ENCODE peak calls at places on chromosomes 4 and X, in six cellular contexts. Z, B, U, F, O and V are unnamed samples.

GRCh38 chrX:71269801-71270395 is 13.5 kb upstream of the NONO start:
- DNase-seq in Z (no peak), B (no peak), U (no peak), F (no peak), O (no peak), V (no peak)

GRCh38 chrX:40866878-40867277 is 131.5 kb upstream of the MED14 start:
- DNase-seq in Z (no peak), B (no peak), U (no peak), F (no peak), O (peak; percentile 17), V (no peak)

GRCh38 chrX:153435845-153436244 is 10.0 kb downstream of the TREX2 start:
- DNase-seq in Z (no peak), B (no peak), U (no peak), F (no peak), O (no peak), V (no peak)

GRCh38 chrX:73683236-73683859 is 120.4 kb downstream of the CHIC1 start:
- DNase-seq in Z (no peak), B (no peak), U (no peak), F (no peak), O (peak; percentile 59), V (no peak)

GRCh38 chrX:10106801-10107200 is 50.0 kb upstream of the CLCN4 start:
- DNase-seq in Z (no peak), B (peak; percentile 87), U (no peak), F (no peak), O (peak; percentile 26), V (no peak)

GRCh38 chr4:98967916-98968315 is 27.6 kb upstream of the METAP1 start:
- DNase-seq in Z (no peak), B (no peak), U (no peak), F (no peak), O (no peak), V (no peak)

GRCh38 chrX:2500091-2500680 is 590 bp downstream of the DHRSX start:
- DNase-seq in Z (peak; percentile 52), B (peak; percentile 25), U (no peak), F (peak; percentile 46), O (peak; percentile 58), V (no peak)

GRCh38 chrX:48703642-48704481 is 7.3 kb downstream of the SUV39H1 start:
- DNase-seq in Z (peak; percentile 94), B (no peak), U (no peak), F (peak; percentile 40), O (peak; percentile 9), V (peak; percentile 12)

GRCh38 chrX:40908857-40909475 is 173.6 kb upstream of the MED14 start:
- DNase-seq in Z (peak; percentile 53), B (no peak), U (peak; percentile 33), F (no peak), O (peak; percentile 77), V (peak; percentile 56)

GRCh38 chrX:136176399-136176825 is 29.1 kb downstream of the FHL1 start:
- DNase-seq in Z (peak; percentile 39), B (no peak), U (peak; percentile 81), F (peak; percentile 78), O (peak; percentile 95), V (peak; percentile 64)

GRCh38 chr4:68597489-68597888 is 21.4 kb upstream of the UGT2B17 start:
- DNase-seq in Z (no peak), B (no peak), U (no peak), F (no peak), O (no peak), V (no peak)

GRCh38 chr4:25628441-25628840 is 27.2 kb upstream of the SLC34A2 start:
- DNase-seq in Z (no peak), B (no peak), U (no peak), F (no peak), O (no peak), V (no peak)

GRCh38 chrX:53028678-53029077 is 19.9 kb upstream of the GPR173 start:
- DNase-seq in Z (no peak), B (no peak), U (no peak), F (no peak), O (no peak), V (no peak)

DNA sequence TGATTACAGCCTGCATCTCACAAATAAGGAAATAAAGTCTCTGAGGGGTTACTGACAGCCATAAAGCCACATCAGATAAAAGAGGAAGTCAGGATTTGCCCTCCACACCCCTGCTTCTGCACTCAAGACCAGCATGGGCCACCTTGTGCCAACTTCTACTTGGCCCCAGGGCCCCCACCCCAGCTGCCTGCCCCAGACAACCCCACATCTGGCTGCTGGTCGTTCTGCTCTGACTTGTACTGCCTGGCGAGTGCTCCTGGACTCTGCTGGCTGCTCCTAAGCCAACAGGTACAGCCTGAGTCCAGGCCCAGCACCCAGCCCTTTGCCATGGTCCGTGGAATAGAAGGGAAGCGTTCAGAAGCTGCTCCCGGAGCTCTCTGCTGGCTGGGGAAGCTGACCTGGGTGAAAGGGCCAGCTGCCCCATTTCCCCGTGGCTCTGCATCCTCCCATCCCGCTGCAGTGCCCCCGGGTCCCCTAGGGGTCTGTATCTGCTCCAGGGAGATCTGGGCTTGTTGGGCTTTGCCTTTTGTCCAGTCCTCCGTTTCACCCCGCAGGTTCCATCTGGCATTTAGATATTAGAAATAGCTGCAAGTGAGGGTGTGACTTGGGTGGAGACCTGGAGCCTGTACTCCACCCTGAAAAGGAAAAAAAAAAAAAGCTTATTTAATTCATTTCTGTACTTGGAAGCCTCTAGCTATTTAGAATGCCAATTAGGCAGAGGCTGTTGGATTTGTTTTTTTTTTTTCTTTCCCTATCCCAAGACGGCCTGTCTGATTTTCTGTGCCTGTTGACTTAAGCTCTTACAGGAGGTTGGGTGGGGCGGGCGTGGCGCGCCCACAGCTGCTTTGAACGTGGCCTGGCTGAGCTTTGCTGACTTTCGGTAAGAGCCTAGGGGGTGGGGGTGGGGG is 194.7 kb downstream of the PTTG2 start:
- DNase-seq in Z (peak; percentile 54), B (no peak), U (no peak), F (no peak), O (no peak), V (no peak)
- H3K4me3 ChIP-seq in Z (no peak overlapping the region), B (no peak overlapping the region), U (no peak overlapping the region), F (no peak overlapping the region), O (no peak overlapping the region), V (no peak overlapping the region)

GRCh38 chr4:132016703-132017102 is 1132.4 kb upstream of the PCDH10 start:
- DNase-seq in Z (no peak), B (no peak), U (no peak), F (no peak), O (no peak), V (no peak)

DNA sequence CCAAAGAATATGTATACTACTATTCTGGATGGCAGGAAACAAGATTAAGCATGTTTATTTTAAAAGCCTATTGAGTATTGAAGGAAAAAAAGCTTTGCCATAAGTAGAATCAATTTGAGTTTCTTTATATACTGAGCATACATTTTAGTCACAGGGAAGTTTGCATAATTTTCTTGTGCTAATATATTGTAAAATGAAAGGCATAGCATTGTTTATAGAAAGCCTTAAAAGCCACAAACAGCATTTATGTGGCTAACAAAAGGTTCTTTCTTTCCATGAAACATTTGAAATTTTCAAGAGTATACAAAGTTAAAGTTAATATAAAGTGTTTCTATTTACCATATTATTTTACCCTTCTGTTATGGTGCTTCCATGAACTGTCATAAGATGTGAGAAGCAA is 1133.8 kb upstream of the PCDH10 start:
- DNase-seq in Z (no peak), B (no peak), U (no peak), F (no peak), O (no peak), V (no peak)
- H3K4me3 ChIP-seq in Z (no peak overlapping the region), B (no peak overlapping the region), U (no peak overlapping the region), F (no peak overlapping the region), O (no peak overlapping the region), V (no peak overlapping the region)

GRCh38 chr4:1469596-1470392 is 63.6 kb upstream of the NKX1-1 start:
- DNase-seq in Z (peak; percentile 48), B (no peak), U (no peak), F (no peak), O (peak; percentile 1), V (no peak)

GRCh38 chr4:1469043-1469442 is 62.8 kb upstream of the NKX1-1 start:
- DNase-seq in Z (no peak), B (no peak), U (no peak), F (no peak), O (no peak), V (no peak)

GRCh38 chr4:1471443-1472147 is 65.4 kb upstream of the NKX1-1 start:
- DNase-seq in Z (no peak), B (no peak), U (no peak), F (no peak), O (no peak), V (no peak)

GRCh38 chr4:1470816-1471442 is 64.7 kb upstream of the NKX1-1 start:
- DNase-seq in Z (no peak), B (no peak), U (no peak), F (no peak), O (no peak), V (no peak)

DNA sequence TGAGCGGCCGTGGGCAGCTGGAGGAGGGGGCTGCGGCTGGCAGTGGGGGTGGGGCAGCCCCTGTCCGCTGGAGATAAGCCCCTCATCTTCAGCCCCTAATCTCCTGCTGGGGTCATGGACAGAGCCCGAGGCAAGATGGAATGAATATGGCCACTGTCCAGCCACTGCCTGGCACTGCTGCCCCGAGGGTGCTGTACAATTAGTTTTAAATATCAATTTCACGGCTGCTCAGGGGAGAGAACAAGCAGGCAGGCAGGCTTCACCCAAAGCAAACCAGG is 64.1 kb upstream of the NKX1-1 start:
- DNase-seq in Z (no peak), B (no peak), U (no peak), F (no peak), O (no peak), V (no peak)
- H3K4me3 ChIP-seq in Z (no peak overlapping the region), B (no peak overlapping the region), U (no peak overlapping the region), F (no peak overlapping the region), O (no peak overlapping the region), V (no peak overlapping the region)

GRCh38 chrX:85243155-85243554 is 424 bp downstream of the SATL1 start:
- DNase-seq in Z (no peak), B (no peak), U (no peak), F (no peak), O (peak; percentile 9), V (no peak)
- H3K4me3 ChIP-seq in Z (no peak overlapping the region), B (no peak overlapping the region), U (peak overlapping the region; percentile 76), F (peak overlapping the region; percentile 62), O (peak overlapping the region; percentile 70), V (peak overlapping the region; percentile 80)

DNA sequence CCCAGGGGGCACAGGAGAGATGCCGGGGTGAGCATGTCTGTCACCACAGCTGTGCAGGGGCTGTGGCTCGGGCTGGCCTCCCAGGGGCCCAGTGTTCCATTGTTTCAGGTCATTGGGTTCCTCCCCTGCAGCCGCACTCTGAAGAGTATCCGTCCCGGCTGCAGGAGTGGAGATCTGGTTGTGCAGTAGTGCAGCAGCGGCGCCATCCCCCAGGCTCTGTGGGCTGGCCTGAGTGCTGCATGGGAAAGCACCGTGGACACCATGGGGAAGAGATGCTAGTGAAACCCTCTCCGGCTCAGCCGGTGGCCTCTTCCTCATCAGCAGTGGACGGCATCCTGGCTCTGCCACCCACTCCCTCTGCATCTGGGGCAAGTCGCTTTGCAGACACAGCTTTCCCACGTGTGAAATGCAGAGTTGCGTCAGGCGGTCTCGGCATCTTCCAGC is 29.2 kb downstream of the TBC1D14 start:
- DNase-seq in Z (no peak), B (no peak), U (no peak), F (peak; percentile 29), O (no peak), V (no peak)
- H3K4me3 ChIP-seq in Z (no peak overlapping the region), B (no peak overlapping the region), U (no peak overlapping the region), F (no peak overlapping the region), O (no peak overlapping the region), V (no peak overlapping the region)